ENCODE peak calls at places on chromosomes 6 and 20, in nine cellular contexts. W, V, A, M, C, J, O, E and Z are unnamed samples.

GRCh38 chr6:108170607-108171290 is 4.9 kb downstream of the NR2E1 start:
- DNase-seq in W (no peak), V (no peak), A (no peak), M (no peak), C (no peak), J (no peak), O (no peak), E (no peak), Z (no peak)

GRCh38 chr6:11729083-11729482 is 49.5 kb downstream of the ADTRP start:
- DNase-seq in W (no peak), V (no peak), A (no peak), M (no peak), C (no peak), J (no peak), O (no peak), E (no peak), Z (no peak)

GRCh38 chr20:48826883-48827771 is 672 bp downstream of the PREX1 start:
- DNase-seq in W (no peak), V (peak), A (no peak), M (no peak), C (peak), J (no peak), O (no peak), E (no peak), Z (no peak)

GRCh38 chr20:33668087-33668790 is 1.5 kb downstream of the ACTL10 start:
- DNase-seq in W (no peak), V (no peak), A (no peak), M (no peak), C (peak), J (no peak), O (peak), E (no peak), Z (no peak)

GRCh38 chr20:63846128-63846771 is 15.0 kb upstream of the ABHD16B start:
- DNase-seq in W (no peak), V (no peak), A (no peak), M (peak), C (no peak), J (peak), O (peak), E (no peak), Z (no peak)

GRCh38 chr6:108169801-108170606 is 4.2 kb downstream of the NR2E1 start:
- DNase-seq in W (no peak), V (no peak), A (no peak), M (no peak), C (no peak), J (no peak), O (no peak), E (no peak), Z (no peak)

GRCh38 chr6:44036196-44036595 is 91.1 kb downstream of the MRPL14 start:
- DNase-seq in W (peak), V (no peak), A (no peak), M (no peak), C (no peak), J (no peak), O (no peak), E (no peak), Z (no peak)

GRCh38 chr6:24464253-24465038 is 24.9 kb downstream of the GPLD1 start:
- DNase-seq in W (no peak), V (no peak), A (no peak), M (no peak), C (no peak), J (no peak), O (no peak), E (no peak), Z (no peak)

GRCh38 chr6:31689249-31690110 is 8.6 kb upstream of the LY6G5C start:
- DNase-seq in W (no peak), V (no peak), A (no peak), M (no peak), C (peak), J (no peak), O (no peak), E (no peak), Z (no peak)

GRCh38 chr6:160256445-160256844 is 2.2 kb downstream of the SLC22A2 start:
- DNase-seq in W (no peak), V (no peak), A (no peak), M (no peak), C (no peak), J (peak), O (no peak), E (no peak), Z (no peak)

DNA sequence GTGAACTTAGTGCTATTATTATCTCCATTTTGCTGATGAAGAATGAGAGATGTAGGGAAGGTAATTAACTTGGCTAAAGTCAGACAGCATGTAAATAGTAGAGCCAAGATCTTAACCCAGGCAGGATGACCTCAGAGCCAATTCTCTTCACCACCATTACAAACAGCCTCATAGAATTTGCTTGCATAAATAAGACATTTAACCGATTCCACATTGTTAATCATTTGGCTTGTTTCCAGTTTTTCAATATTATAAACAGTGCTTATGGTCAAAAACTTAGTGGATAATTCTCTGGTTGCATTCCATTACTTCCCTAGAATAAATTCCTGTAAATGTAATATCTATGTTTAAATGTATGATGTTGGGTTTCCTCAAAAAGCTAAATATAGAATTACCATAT is 19.2 kb upstream of the PRDM1 start:
- DNase-seq in W (no peak), V (no peak), A (peak), M (no peak), C (no peak), J (no peak), O (no peak), E (no peak), Z (no peak)
- TF ChIP-seq CTCF in W (no peak), V (no peak), A (no peak), M (no peak), C (no peak), J (no peak), O (no peak), E (no peak), Z (no peak)

GRCh38 chr6:42138190-42138589 is 4.2 kb downstream of the C6orf132 start:
- DNase-seq in W (no peak), V (no peak), A (no peak), M (no peak), C (no peak), J (no peak), O (no peak), E (no peak), Z (no peak)

GRCh38 chr6:42137192-42137753 is 5.1 kb downstream of the C6orf132 start:
- DNase-seq in W (no peak), V (no peak), A (no peak), M (no peak), C (no peak), J (peak), O (no peak), E (no peak), Z (no peak)

GRCh38 chr6:42135161-42135560 is 7.3 kb downstream of the C6orf132 start:
- DNase-seq in W (no peak), V (no peak), A (no peak), M (no peak), C (no peak), J (no peak), O (no peak), E (no peak), Z (no peak)

GRCh38 chr6:42135722-42136121 is 6.7 kb downstream of the C6orf132 start:
- DNase-seq in W (no peak), V (no peak), A (no peak), M (no peak), C (no peak), J (no peak), O (no peak), E (no peak), Z (no peak)

GRCh38 chr6:42136508-42137191 is 5.8 kb downstream of the C6orf132 start:
- DNase-seq in W (peak), V (peak), A (peak), M (peak), C (peak), J (peak), O (peak), E (no peak), Z (no peak)
- TF ChIP-seq CTCF in W (peak), V (peak), A (peak), M (peak), C (peak), J (no peak), O (peak), E (no peak), Z (peak)

GRCh38 chr6:73712536-73712935 is 16.5 kb downstream of the CD109 start:
- DNase-seq in W (no peak), V (no peak), A (no peak), M (no peak), C (no peak), J (no peak), O (no peak), E (no peak), Z (no peak)
- TF ChIP-seq CTCF in W (no peak), V (no peak), A (no peak), M (no peak), C (no peak), J (no peak), O (no peak), E (no peak), Z (no peak)

GRCh38 chr20:8019998-8020247 is 362 bp upstream of the TMX4 start:
- DNase-seq in W (no peak), V (no peak), A (no peak), M (no peak), C (no peak), J (no peak), O (no peak), E (no peak), Z (no peak)

GRCh38 chr20:8021541-8022269 is 2.1 kb upstream of the TMX4 start:
- DNase-seq in W (no peak), V (no peak), A (peak), M (no peak), C (no peak), J (no peak), O (no peak), E (no peak), Z (no peak)

GRCh38 chr20:8020314-8021079 is 936 bp upstream of the TMX4 start:
- DNase-seq in W (no peak), V (peak), A (no peak), M (no peak), C (peak), J (no peak), O (no peak), E (no peak), Z (no peak)

GRCh38 chr20:8018928-8019177 is 708 bp downstream of the TMX4 start:
- DNase-seq in W (peak), V (no peak), A (no peak), M (peak), C (no peak), J (peak), O (peak), E (no peak), Z (no peak)

GRCh38 chr20:8019178-8019997 is at the start of gene TMX4:
- DNase-seq in W (peak), V (peak), A (peak), M (peak), C (peak), J (peak), O (peak), E (peak), Z (peak)
- TF ChIP-seq CTCF in W (no peak), V (peak), A (no peak), M (peak), C (no peak), J (peak), O (peak), E (peak), Z (peak)

DNA sequence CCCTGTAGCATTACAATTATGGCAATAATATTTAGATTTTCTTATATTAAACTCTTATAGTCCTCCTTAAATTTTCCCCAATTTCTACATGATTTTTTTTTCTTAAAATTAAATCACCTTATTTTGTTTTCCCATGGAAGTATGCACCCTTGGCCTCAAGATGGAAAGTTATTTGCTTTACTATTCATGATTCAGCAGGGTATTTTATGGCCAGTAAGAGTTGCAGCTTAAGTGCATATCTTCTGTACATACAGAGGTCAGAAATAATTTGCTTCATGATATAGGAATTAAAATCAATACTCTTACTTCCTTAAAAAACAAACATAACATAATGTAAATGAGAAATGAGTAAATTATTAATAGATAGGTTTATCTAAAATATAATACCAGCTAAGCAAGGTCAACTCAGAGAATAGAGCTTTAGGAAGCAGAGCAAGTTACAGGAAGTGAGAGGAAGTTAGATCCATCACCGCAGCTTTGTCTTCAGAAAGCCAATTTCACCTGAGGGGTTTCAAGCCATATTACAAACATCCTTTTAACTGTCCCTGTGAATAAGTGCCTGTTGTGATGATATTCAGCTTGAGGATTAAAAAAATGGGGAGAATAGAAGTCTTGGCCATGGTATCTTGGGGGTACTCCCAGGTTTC is 24.6 kb upstream of the HS3ST5 start:
- DNase-seq in W (no peak), V (no peak), A (no peak), M (no peak), C (no peak), J (no peak), O (no peak), E (no peak), Z (no peak)
- TF ChIP-seq CTCF in W (no peak), V (no peak), A (no peak), M (no peak), C (no peak), J (no peak), O (no peak), E (no peak), Z (no peak)

GRCh38 chr6:122187186-122187585 is 212.3 kb upstream of the HSF2 start:
- DNase-seq in W (no peak), V (no peak), A (no peak), M (no peak), C (no peak), J (no peak), O (no peak), E (no peak), Z (no peak)

GRCh38 chr6:122180132-122180531 is 219.3 kb upstream of the HSF2 start:
- DNase-seq in W (no peak), V (no peak), A (peak), M (no peak), C (no peak), J (no peak), O (no peak), E (no peak), Z (peak)

GRCh38 chr6:122178988-122179387 is 220.5 kb upstream of the HSF2 start:
- DNase-seq in W (no peak), V (no peak), A (no peak), M (no peak), C (no peak), J (no peak), O (no peak), E (no peak), Z (no peak)

GRCh38 chr6:122184260-122184934 is 215.1 kb upstream of the HSF2 start:
- DNase-seq in W (peak), V (no peak), A (peak), M (peak), C (no peak), J (peak), O (peak), E (no peak), Z (peak)
- TF ChIP-seq CTCF in W (peak), V (no peak), A (peak), M (peak), C (no peak), J (no peak), O (peak), E (no peak), Z (peak)

GRCh38 chr6:129195666-129196065 is 312.7 kb downstream of the LAMA2 start:
- DNase-seq in W (no peak), V (no peak), A (no peak), M (no peak), C (no peak), J (no peak), O (no peak), E (no peak), Z (no peak)
- TF ChIP-seq CTCF in W (no peak), V (no peak), A (no peak), M (no peak), C (no peak), J (no peak), O (no peak), E (no peak), Z (no peak)

GRCh38 chr6:14212020-14212419 is 94.4 kb downstream of the CD83 start:
- DNase-seq in W (no peak), V (no peak), A (no peak), M (no peak), C (no peak), J (peak), O (no peak), E (no peak), Z (no peak)

GRCh38 chr6:14210077-14210476 is 92.5 kb downstream of the CD83 start:
- DNase-seq in W (no peak), V (no peak), A (no peak), M (no peak), C (no peak), J (no peak), O (no peak), E (no peak), Z (no peak)

GRCh38 chr6:14212632-14213031 is 95.1 kb downstream of the CD83 start:
- DNase-seq in W (no peak), V (no peak), A (no peak), M (no peak), C (no peak), J (no peak), O (no peak), E (no peak), Z (no peak)

GRCh38 chr6:14210663-14211595 is 93.4 kb downstream of the CD83 start:
- DNase-seq in W (peak), V (peak), A (peak), M (peak), C (peak), J (peak), O (peak), E (peak), Z (peak)

GRCh38 chr6:14211596-14211961 is 94.0 kb downstream of the CD83 start:
- DNase-seq in W (peak), V (no peak), A (peak), M (peak), C (peak), J (no peak), O (no peak), E (peak), Z (no peak)
- TF ChIP-seq CTCF in W (no peak), V (no peak), A (no peak), M (no peak), C (no peak), J (no peak), O (no peak), E (no peak), Z (no peak)

DNA sequence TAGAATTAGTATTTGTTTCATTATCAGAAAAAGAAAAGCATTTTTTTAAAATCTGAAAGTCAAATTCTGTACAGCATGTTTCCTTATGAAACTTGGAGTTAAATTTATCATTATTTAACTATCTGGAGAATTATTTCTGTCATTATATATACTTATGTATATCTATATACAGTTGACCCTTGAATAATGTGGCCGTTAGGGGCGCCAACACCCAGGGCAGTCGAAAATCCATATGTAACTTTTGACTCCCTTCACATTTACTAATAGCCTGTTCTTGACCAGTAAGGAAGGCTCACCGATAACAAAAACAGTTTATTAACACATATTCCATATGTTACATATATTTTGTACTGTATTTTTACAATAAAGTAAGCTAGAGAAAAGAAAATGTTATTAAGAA is 341.2 kb downstream of the ADGRB3 start:
- DNase-seq in W (peak), V (no peak), A (no peak), M (no peak), C (no peak), J (peak), O (no peak), E (no peak), Z (no peak)
- TF ChIP-seq CTCF in W (peak), V (peak), A (no peak), M (no peak), C (no peak), J (peak), O (peak), E (no peak), Z (no peak)